ENCODE peak calls at places on chromosomes 16 and 17, in four cellular contexts. W is esophagus squamous epithelium, M is uterus, T is lung. Q is an unnamed sample. For H3K4me1, the result is how much of the 10 kb centered on the place peaks cover.

GRCh38 chr16:75506567-75506966 is 11.3 kb upstream of the CHST6 start:
- DNase-seq in T (peak), W (no peak), M (no peak), Q (no peak)

GRCh38 chr16:28300327-28300726 is 8.0 kb downstream of the SBK1 start:
- DNase-seq in T (no peak), W (no peak), M (no peak), Q (no peak)

GRCh38 chr17:58119491-58119890 is 28.7 kb upstream of the OR4D1 start:
- DNase-seq in T (no peak), M (no peak), W (no peak), Q (no peak)

GRCh38 chr17:20095366-20096080 is 86.4 kb downstream of the SPECC1 start:
- DNase-seq in W (no peak), T (no peak), M (peak), Q (peak)

GRCh38 chr16:79895917-79896203 is 295.3 kb upstream of the MAF start:
- DNase-seq in M (no peak), W (no peak), T (no peak), Q (no peak)

GRCh38 chr16:84718-85452 is 6.9 kb downstream of the MPG start:
- DNase-seq in M (peak), T (peak), W (no peak), Q (peak)

GRCh38 chr17:13306310-13306962 is 288.6 kb upstream of the ELAC2 start:
- DNase-seq in M (no peak), T (no peak), W (no peak), Q (no peak)

GRCh38 chr16:69131167-69131748 is 1.1 kb downstream of the CHTF8 start:
- DNase-seq in T (no peak), W (no peak), M (no peak), Q (no peak)

GRCh38 chr17:12348476-12348875 is 317.2 kb upstream of the MYOCD start:
- DNase-seq in W (no peak), M (no peak), T (no peak), Q (no peak)

GRCh38 chr17:44910231-44911106 is 4.8 kb downstream of the GFAP start:
- DNase-seq in W (no peak), T (no peak), M (no peak), Q (no peak)

GRCh38 chr17:7992516-7992915 is 9.9 kb upstream of the GUCY2D start:
- DNase-seq in T (no peak), W (no peak), M (no peak), Q (no peak)

GRCh38 chr16:48236286-48236685 is 7.8 kb upstream of the LONP2 start:
- DNase-seq in W (no peak), T (no peak), M (no peak), Q (no peak)

GRCh38 chr17:66451188-66452149 is 149.1 kb downstream of the PRKCA start:
- DNase-seq in T (no peak), M (no peak), W (no peak), Q (no peak)

GRCh38 chr17:13562271-13562800 is 39.4 kb downstream of the HS3ST3A1 start:
- DNase-seq in T (peak), W (no peak), M (peak), Q (peak)

GRCh38 chr16:188674-189073 is 8.4 kb downstream of the HBQ1 start:
- DNase-seq in T (no peak), W (no peak), M (no peak), Q (no peak)

GRCh38 chr17:81573794-81574642 is 21.9 kb upstream of the FAAP100 start:
- DNase-seq in M (no peak), T (no peak), W (no peak), Q (no peak)

GRCh38 chr17:49259663-49260010 is 29.1 kb upstream of the PHOSPHO1 start:
- DNase-seq in W (no peak), M (no peak), T (no peak), Q (peak)

GRCh38 chr17:58275417-58275816 is 5.3 kb downstream of the MPO start:
- DNase-seq in W (no peak), T (no peak), M (no peak), Q (no peak)

GRCh38 chr17:43418441-43419374 is 19.9 kb downstream of the ARL4D start:
- DNase-seq in W (no peak), M (peak), T (no peak), Q (peak)

GRCh38 chr16:19844945-19845641 is 39.6 kb downstream of the GPRC5B start:
- DNase-seq in T (no peak), M (peak), W (no peak), Q (peak)

GRCh38 chr17:46756861-46757260 is 61.6 kb downstream of the WNT3 start:
- DNase-seq in W (no peak), T (no peak), M (no peak), Q (no peak)

GRCh38 chr17:31488982-31489294 is 97.5 kb downstream of the RAB11FIP4 start:
- DNase-seq in W (no peak), M (no peak), T (no peak), Q (no peak)

GRCh38 chr17:18143044-18143936 is 34.7 kb downstream of the MYO15A start:
- DNase-seq in T (peak), W (no peak), M (no peak), Q (no peak)

GRCh38 chr17:57862410-57862989 is 12.7 kb upstream of the MRPS23 start:
- DNase-seq in W (no peak), M (peak), T (no peak), Q (no peak)

GRCh38 chr16:88755745-88756443 is 29.1 kb downstream of the PIEZO1 start:
- DNase-seq in T (no peak), M (no peak), W (no peak), Q (no peak)
- TF ChIP-seq CTCF in T (no peak), M (no peak), W (peak), Q (no peak)

DNA sequence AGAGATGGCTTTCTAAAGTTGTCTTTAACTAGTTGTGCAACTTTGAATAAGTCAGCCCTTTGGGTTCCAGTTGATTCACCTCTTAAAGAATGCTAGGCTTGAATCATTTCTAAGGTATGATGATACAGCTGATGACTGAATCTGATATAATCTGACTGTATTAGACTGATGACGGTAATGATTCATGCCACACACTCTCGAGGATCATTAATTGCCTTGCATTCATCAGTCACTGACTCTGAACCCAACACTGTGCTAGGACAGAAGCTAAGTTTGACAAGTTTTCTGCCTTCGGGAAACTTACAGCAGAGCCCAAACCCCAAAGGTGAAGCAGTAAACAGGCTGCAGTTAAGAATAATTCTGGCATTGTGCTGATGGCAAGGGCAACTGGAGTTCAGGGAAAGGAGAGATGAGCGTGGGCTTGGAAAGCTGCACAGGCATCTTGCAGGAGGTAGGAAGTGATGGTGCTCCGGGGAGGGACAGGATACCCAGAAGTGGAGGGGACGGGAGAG is 25.8 kb downstream of the ASIC2 start:
- DNase-seq in T (no peak), W (no peak), M (no peak), Q (no peak)
- H3K4me1 ChIP-seq in T (under half), W (under half), M (under half), Q (under half)

GRCh38 chr17:161481-161880 is 20.0 kb downstream of the DOC2B start:
- DNase-seq in M (no peak), W (no peak), T (no peak), Q (no peak)

GRCh38 chr17:165939-166338 is 15.5 kb downstream of the DOC2B start:
- DNase-seq in W (no peak), T (no peak), M (no peak), Q (no peak)

GRCh38 chr17:163514-164103 is 17.8 kb downstream of the DOC2B start:
- DNase-seq in W (no peak), M (no peak), T (no peak), Q (no peak)

GRCh38 chr17:162689-163088 is 18.8 kb downstream of the DOC2B start:
- DNase-seq in M (no peak), W (no peak), T (no peak), Q (no peak)

DNA sequence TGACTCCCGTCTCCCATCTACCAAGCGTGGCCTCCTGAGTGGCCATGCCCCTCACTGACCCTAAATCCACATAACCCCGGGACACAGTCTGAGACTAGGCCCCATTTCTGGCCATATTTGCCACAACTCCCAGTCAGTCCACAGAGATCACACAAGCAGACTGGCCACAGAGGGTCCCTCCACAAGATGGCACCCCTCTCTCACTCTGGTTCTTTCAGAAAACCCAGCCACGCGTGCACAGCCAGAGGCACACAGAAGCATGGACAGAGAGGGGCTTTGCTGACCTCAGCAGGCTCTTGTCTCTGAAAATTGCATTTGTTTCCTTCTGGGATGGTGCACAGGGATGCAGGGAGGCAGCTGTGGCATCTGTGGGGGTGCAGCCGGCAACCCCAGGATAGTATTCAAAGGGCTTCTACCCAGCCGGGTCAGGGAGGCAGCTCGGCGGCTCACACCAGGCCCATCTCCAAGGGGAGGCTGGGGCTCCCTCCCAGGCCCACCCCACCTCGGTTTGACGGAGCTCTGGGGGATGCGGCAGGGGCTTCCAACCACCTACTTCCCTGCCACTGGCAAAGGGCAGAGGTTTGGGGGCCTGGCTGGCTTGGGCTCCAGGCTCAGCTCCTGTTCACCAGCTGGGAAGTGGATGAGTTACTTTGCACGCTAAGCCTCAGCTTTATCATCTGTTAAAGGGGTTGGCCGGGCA is 16.8 kb downstream of the DOC2B start:
- DNase-seq in W (no peak), T (no peak), M (peak), Q (peak)
- TF ChIP-seq CTCF in W (peak), T (peak), M (peak), Q (peak)

GRCh38 chr16:23950291-23950894 is 114.6 kb downstream of the PRKCB start:
- DNase-seq in W (no peak), M (no peak), T (no peak), Q (no peak)
- H3K4me1 ChIP-seq in W (under half), M (under half), T (under half), Q (under half)

GRCh38 chr17:80469667-80470066 is 6.7 kb downstream of the NPTX1 start:
- DNase-seq in T (no peak), W (no peak), M (no peak), Q (no peak)

GRCh38 chr17:80471922-80472321 is 4.5 kb downstream of the NPTX1 start:
- DNase-seq in T (no peak), M (no peak), W (no peak), Q (no peak)

GRCh38 chr17:80468222-80468621 is 8.2 kb downstream of the NPTX1 start:
- DNase-seq in M (no peak), W (no peak), T (no peak), Q (no peak)

GRCh38 chr17:80468781-80469533 is 7.5 kb downstream of the NPTX1 start:
- DNase-seq in T (no peak), M (no peak), W (no peak), Q (no peak)

GRCh38 chr17:80470603-80471002 is 5.8 kb downstream of the NPTX1 start:
- DNase-seq in T (no peak), M (no peak), W (no peak), Q (no peak)
- TF ChIP-seq CTCF in T (no peak), M (no peak), W (no peak), Q (no peak)

GRCh38 chr16:10572611-10573010 is 7.8 kb downstream of the EMP2 start:
- DNase-seq in T (no peak), M (no peak), W (no peak), Q (no peak)
- H3K4me1 ChIP-seq in T (under half), M (under half), W (under half), Q (under half)

GRCh38 chr16:2586901-2587480 is 49.2 kb downstream of the PDPK1 start:
- DNase-seq in M (no peak), W (no peak), T (no peak), Q (no peak)

GRCh38 chr16:2584742-2585650 is 47.2 kb downstream of the PDPK1 start:
- DNase-seq in M (peak), W (no peak), T (no peak), Q (peak)

GRCh38 chr16:2587891-2588565 is 50.2 kb downstream of the PDPK1 start:
- DNase-seq in M (no peak), T (no peak), W (no peak), Q (no peak)

GRCh38 chr16:2585651-2586081 is 47.8 kb downstream of the PDPK1 start:
- DNase-seq in W (no peak), T (no peak), M (no peak), Q (peak)

GRCh38 chr16:2586241-2586640 is 48.4 kb downstream of the PDPK1 start:
- DNase-seq in W (no peak), T (no peak), M (no peak), Q (peak)
- TF ChIP-seq CTCF in W (no peak), T (no peak), M (no peak), Q (no peak)

DNA sequence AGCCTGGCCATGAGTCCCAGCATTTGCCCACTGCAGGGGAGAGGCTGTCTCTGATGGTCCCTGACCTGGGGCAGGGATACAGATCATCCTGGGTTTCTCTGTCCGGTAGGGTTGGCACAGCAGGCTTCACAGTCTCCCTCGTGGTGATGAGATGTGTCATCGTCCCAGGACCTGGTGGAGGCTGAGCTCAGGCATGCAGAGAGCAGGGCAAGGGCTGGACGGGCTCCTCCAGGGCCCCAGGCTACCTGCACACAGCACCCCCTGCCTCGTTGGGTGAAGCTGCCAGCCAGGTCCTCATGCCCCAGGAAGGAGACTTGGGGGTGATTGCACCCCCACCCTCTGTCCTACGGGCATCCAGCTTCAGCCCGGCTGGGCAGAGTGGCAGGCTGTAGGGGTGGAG is 155.8 kb upstream of the GSE1 start:
- DNase-seq in M (no peak), T (no peak), W (no peak), Q (no peak)
- H3K4me1 ChIP-seq in M (under half), T (under half), W (under half), Q (under half)

GRCh38 chr17:38981640-38982039 is 14.4 kb upstream of the FBXO47 start:
- DNase-seq in W (no peak), T (no peak), M (no peak), Q (no peak)

GRCh38 chr17:38980455-38981217 is 13.4 kb upstream of the FBXO47 start:
- DNase-seq in M (no peak), W (no peak), T (no peak), Q (no peak)

GRCh38 chr17:38978180-38978579 is 11.0 kb upstream of the FBXO47 start:
- DNase-seq in T (no peak), M (no peak), W (no peak), Q (no peak)

DNA sequence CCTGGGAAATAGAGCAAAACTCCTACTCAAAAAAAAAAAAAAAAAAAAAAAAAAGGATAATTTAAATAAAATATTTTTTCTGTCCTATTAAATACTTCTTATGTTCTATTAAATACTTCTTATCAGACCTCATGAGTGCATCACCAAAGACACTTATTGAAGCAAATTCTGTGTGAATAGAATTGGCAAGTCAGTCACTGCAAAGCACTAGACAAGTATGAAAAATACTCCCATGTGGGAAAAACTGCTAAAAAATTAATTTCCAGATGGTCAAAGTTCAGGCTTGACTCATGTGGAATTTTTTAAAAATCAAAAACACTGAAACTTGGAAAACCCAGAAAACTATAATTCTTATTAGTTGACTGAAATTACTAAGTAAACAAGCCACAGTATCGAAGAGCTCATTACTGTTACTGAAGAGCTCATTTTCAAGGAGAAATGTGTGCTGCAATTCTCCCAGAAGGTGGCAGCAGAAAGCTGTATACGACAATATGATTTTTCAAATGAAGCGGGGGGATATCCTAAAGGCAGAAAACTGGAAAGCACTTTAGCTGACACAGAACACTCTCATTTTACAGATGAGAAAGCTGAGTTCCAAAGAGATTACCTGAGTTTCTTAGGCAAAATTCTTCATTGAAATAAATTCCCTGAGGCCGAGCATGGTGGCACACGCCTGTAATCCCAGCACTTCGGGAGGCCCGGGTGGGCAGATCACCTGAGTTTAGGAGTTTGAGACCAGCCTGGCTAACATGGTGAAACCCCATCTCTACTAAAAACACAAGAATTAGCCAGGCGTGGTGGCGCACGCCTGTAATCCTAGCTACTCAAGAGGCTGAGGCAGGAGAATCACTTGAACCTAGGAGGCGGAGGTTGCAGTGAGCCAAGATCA is 15.9 kb upstream of the FBXO47 start:
- DNase-seq in M (peak), T (no peak), W (no peak), Q (peak)
- TF ChIP-seq CTCF in M (peak), T (peak), W (peak), Q (peak)